ENCODE peak calls at places on chromosomes 12 and 14, in nine cellular contexts. U is GM12878, X is spleen, W is HCT116, H is A549, T is uterus, N is Peyer's patch, Y is tibial nerve, F is IMR-90. I is an unnamed sample. For H3K4me1, the result is how much of the 10 kb centered on the place peaks cover.

GRCh38 chr12:81596558-81596957 is 162.6 kb downstream of the PPFIA2 start:
- DNase-seq in X (no peak), Y (no peak), N (no peak), U (no peak), T (no peak), W (no peak), F (no peak), H (no peak), I (no peak)

GRCh38 chr12:120534703-120535655 is 823 bp downstream of the RNF10 start:
- DNase-seq in X (peak), Y (no peak), F (peak), T (peak), U (no peak), W (no peak), H (peak), N (peak), I (peak)

GRCh38 chr12:76685246-76685678 is 78.7 kb upstream of the ZDHHC17 start:
- DNase-seq in X (no peak), U (no peak), Y (no peak), T (peak), H (no peak), W (no peak), F (peak), N (no peak), I (no peak)

GRCh38 chr14:59354666-59355065 is 110.5 kb downstream of the GPR135 start:
- DNase-seq in N (no peak), T (no peak), X (no peak), F (peak), W (no peak), U (no peak), Y (no peak), H (no peak), I (no peak)

GRCh38 chr12:129871991-129872969 is 31.5 kb downstream of the TMEM132D start:
- DNase-seq in H (no peak), X (no peak), U (no peak), W (no peak), F (no peak), N (no peak), Y (no peak), T (no peak), I (no peak)

GRCh38 chr12:121467638-121468403 is 67.9 kb downstream of the RNF34 start:
- DNase-seq in Y (no peak), H (peak), T (peak), X (no peak), U (no peak), F (no peak), W (no peak), N (no peak), I (peak)

GRCh38 chr12:49014547-49014946 is 4.0 kb downstream of the PRKAG1 start:
- DNase-seq in T (no peak), U (no peak), H (no peak), N (no peak), Y (no peak), X (no peak), W (no peak), F (peak), I (no peak)

GRCh38 chr12:82414926-82415325 is 56.6 kb downstream of the METTL25 start:
- DNase-seq in Y (no peak), F (no peak), T (no peak), U (no peak), X (no peak), W (no peak), N (no peak), H (no peak), I (no peak)

GRCh38 chr12:6205144-6205539 is 4.9 kb downstream of the CD9 start:
- DNase-seq in U (no peak), N (no peak), H (no peak), W (no peak), T (peak), Y (no peak), F (no peak), X (no peak), I (peak)

GRCh38 chr14:57749267-57749666 is 116.6 kb downstream of the SLC35F4 start:
- DNase-seq in H (no peak), N (no peak), U (no peak), F (no peak), Y (no peak), X (no peak), W (no peak), T (no peak), I (no peak)

GRCh38 chr14:23113346-23114119 is 5.5 kb downstream of the CEBPE start:
- DNase-seq in W (no peak), X (peak), H (no peak), N (no peak), T (no peak), F (peak), U (no peak), Y (no peak), I (no peak)

GRCh38 chr14:86015916-86016315 is 486.0 kb downstream of the FLRT2 start:
- DNase-seq in X (no peak), N (no peak), T (no peak), F (peak), U (no peak), Y (no peak), W (no peak), H (no peak), I (no peak)

GRCh38 chr12:26936559-26937442 is 980 bp downstream of the INTS13 start:
- DNase-seq in U (no peak), Y (no peak), W (no peak), T (no peak), H (no peak), N (no peak), F (no peak), X (no peak), I (no peak)

GRCh38 chr14:35068238-35069012 is 22.4 kb downstream of the FAM177A1 start:
- DNase-seq in W (no peak), U (no peak), N (no peak), T (no peak), Y (no peak), H (no peak), F (peak), X (no peak), I (no peak)

GRCh38 chr12:124352839-124353238 is 57.9 kb downstream of the RFLNA start:
- DNase-seq in U (no peak), F (no peak), T (peak), H (no peak), N (peak), W (no peak), Y (peak), X (no peak), I (peak)

GRCh38 chr14:92470215-92470614 is 43.4 kb upstream of the RIN3 start:
- DNase-seq in X (no peak), F (peak), N (no peak), W (no peak), U (no peak), T (no peak), H (no peak), Y (no peak), I (no peak)

GRCh38 chr12:116562090-116562489 is 2.9 kb downstream of the MAP1LC3B2 start:
- DNase-seq in N (no peak), W (no peak), F (no peak), Y (no peak), T (no peak), H (no peak), U (no peak), X (no peak), I (no peak)

GRCh38 chr14:52949711-52950409 is 990 bp downstream of the FERMT2 start:
- DNase-seq in W (no peak), F (peak), U (no peak), H (peak), T (peak), X (no peak), Y (peak), N (no peak), I (no peak)

GRCh38 chr14:53355581-53356112 is 202.5 kb upstream of the DDHD1 start:
- DNase-seq in H (peak), T (peak), N (no peak), F (peak), U (no peak), Y (no peak), W (peak), X (no peak), I (no peak)

GRCh38 chr14:104158827-104159798 is 20.7 kb downstream of the KIF26A start:
- DNase-seq in F (no peak), Y (no peak), W (no peak), T (no peak), N (no peak), X (no peak), H (no peak), U (no peak), I (peak)

GRCh38 chr12:102425109-102426009 is 55.0 kb downstream of the IGF1 start:
- DNase-seq in H (no peak), T (peak), F (no peak), U (no peak), N (no peak), Y (no peak), X (no peak), W (no peak), I (no peak)

GRCh38 chr14:78902010-78902623 is 731.9 kb downstream of the NRXN3 start:
- DNase-seq in T (no peak), X (no peak), Y (no peak), H (no peak), F (peak), W (no peak), N (no peak), U (no peak), I (no peak)

GRCh38 chr12:10097521-10097920 is 1.3 kb downstream of the CLEC1A start:
- DNase-seq in N (no peak), T (no peak), Y (no peak), F (no peak), X (no peak), U (no peak), H (no peak), W (no peak), I (no peak)

GRCh38 chr12:85424581-85425348 is 144.7 kb downstream of the ALX1 start:
- DNase-seq in Y (peak), H (no peak), W (peak), U (peak), T (no peak), X (no peak), N (no peak), F (peak), I (no peak)

GRCh38 chr12:118714051-118714460 is 267.3 kb upstream of the SRRM4 start:
- DNase-seq in H (peak), Y (no peak), W (peak), F (no peak), T (no peak), N (no peak), X (no peak), U (peak), I (no peak)

GRCh38 chr14:74459289-74459946 is 33.4 kb upstream of the SYNDIG1L start:
- DNase-seq in T (no peak), F (peak), X (no peak), U (no peak), H (peak), Y (peak), N (no peak), W (no peak), I (no peak)

DNA sequence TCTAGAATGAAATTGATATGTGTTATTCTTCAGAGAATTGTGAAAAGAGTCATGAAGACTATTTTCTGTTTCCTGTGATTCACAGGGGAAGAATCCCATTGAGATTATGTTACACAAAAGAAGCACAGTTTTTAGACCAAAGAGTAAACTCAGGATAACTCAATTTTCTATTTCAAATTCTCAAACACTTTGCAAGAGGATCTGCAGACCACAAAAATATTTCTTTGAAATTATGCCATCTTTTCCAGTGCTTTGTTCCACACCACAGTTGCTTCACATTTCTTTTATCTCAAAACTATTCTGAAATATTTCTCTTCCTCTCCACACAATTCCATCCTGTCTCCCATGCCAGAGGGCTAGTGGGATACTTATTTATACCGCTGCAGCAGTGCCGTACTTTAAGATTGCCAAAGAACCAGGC is 188.9 kb upstream of the FOXG1 start:
- DNase-seq in X (no peak), T (no peak), H (no peak), Y (no peak), F (no peak), U (no peak), N (no peak), W (no peak), I (no peak)
- TF ChIP-seq POLR2A in X (no peak), T (no peak), H (no peak), Y (no peak), F (no peak), U (no peak), N (no peak), W (no peak), I (no peak)

GRCh38 chr12:32505546-32505945 is 106.2 kb downstream of the FGD4 start:
- DNase-seq in X (no peak), U (no peak), N (no peak), H (no peak), T (no peak), W (no peak), F (no peak), Y (no peak), I (no peak)

GRCh38 chr12:32505067-32505466 is 105.7 kb downstream of the FGD4 start:
- DNase-seq in T (no peak), U (no peak), F (peak), N (no peak), H (no peak), X (no peak), W (no peak), Y (no peak), I (no peak)

GRCh38 chr12:32501835-32502333 is 102.5 kb downstream of the FGD4 start:
- DNase-seq in N (no peak), T (peak), X (no peak), W (no peak), Y (peak), F (peak), U (no peak), H (no peak), I (no peak)

GRCh38 chr12:32504626-32505025 is 105.3 kb downstream of the FGD4 start:
- DNase-seq in X (no peak), Y (no peak), H (no peak), W (no peak), F (peak), N (no peak), U (no peak), T (no peak), I (no peak)

DNA sequence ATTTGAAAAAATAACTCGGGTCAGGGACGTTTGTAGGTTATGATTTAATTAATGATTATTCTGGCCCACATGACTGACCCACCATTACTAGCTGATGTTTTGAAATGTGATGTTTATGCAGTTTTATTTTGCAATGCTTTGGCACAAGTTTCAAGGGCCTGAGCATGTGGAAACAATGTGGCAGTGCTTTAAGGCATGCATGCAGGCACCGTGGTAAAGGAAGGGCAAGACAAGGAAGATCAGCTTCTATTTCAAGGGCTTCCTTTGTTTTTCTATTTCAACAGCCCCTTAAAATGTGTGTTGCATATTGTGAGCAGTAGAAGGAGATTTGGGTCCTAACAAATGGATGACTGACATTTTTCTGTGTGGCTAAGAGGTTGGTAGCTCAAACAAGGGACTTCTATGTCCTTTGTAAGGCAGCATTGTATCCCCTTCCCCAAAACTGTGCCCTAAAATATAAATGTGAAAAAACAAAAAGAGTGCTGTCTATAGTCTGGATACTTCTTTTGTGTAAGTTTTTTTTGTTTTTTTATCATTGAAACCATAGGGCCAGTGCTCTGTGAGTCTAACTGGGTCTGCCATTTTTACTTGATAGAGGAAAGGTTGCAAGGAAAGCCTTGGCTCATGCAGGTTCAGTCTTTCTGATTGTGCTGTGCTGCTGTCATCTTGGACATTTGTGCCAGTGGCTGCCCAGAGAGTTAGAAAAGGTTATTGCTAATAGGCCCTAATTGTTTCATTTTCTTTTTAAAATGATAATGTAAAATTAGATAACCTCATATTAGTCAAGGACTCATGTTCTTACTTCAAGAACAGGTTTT is 103.5 kb downstream of the FGD4 start:
- DNase-seq in N (no peak), F (peak), H (no peak), T (peak), W (no peak), U (no peak), X (no peak), Y (peak), I (no peak)
- H3K4me1 ChIP-seq in N (under half), F (under half), H (under half), T (under half), W (under half), U (under half), X (under half), Y (under half), I (under half)

GRCh38 chr12:109477185-109477962 is at the start of the genes KCTD10 and UBE3B:
- DNase-seq in F (peak), W (peak), X (peak), N (peak), H (peak), Y (peak), U (peak), T (peak), I (peak)
- TF ChIP-seq POLR2A in F (peak), W (peak), X (no peak), N (peak), H (peak), Y (peak), U (peak), T (peak), I (peak)

DNA sequence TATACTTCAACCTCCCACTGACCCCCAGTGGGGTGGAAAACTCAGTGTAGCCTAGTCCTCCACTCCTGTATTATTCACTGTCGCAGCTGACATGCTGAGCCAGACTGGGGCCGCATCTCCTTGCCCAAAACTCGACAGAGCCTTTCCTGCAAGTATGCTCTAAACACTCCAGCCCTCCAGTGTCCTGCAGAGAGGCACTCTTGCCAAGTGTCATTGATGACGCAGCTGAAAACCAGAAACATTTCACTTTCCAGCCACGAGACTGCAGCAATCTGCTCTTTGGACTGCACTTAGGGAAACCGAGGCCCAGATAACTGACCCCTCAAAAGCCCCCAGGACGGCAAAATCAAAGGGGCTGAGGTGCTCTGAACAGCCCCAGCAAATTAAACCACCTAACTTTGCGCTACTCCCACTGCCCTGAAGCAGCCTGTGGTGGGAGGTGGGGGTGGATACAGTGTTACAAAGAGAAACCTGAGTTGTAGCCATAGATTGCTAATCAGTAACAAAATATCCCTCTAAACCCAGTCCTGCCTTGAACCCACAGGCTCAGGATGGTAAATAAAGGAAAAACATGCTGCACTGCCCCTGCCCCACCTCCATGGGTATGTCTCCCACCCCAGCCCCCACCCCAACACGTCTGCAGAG is 2.6 kb downstream of the CCDC85C start:
- DNase-seq in W (no peak), Y (no peak), U (no peak), F (peak), N (no peak), T (no peak), X (no peak), H (no peak), I (no peak)
- H3K4me1 ChIP-seq in W (under half), Y (under half), U (under half), F (under half), N (under half), T (under half), X (half or more), H (half or more), I (under half)

GRCh38 chr12:47758834-47759690 is at the start of gene RAPGEF3:
- DNase-seq in W (no peak), H (peak), F (peak), Y (peak), N (peak), X (peak), T (peak), U (no peak), I (peak)
- TF ChIP-seq POLR2A in W (no peak), H (peak), F (peak), Y (peak), N (no peak), X (no peak), T (no peak), U (peak), I (peak)

GRCh38 chr12:122501489-122501989 is 807 bp upstream of the ZCCHC8 start:
- DNase-seq in X (no peak), T (no peak), F (no peak), W (no peak), N (no peak), H (no peak), U (no peak), Y (no peak), I (no peak)
- H3K4me1 ChIP-seq in X (half or more), T (under half), F (under half), W (under half), N (under half), H (under half), U (under half), Y (under half), I (under half)

GRCh38 chr12:21940972-21941521 is at the start of gene ABCC9:
- DNase-seq in F (peak), N (no peak), H (no peak), U (no peak), W (no peak), X (peak), Y (peak), T (peak), I (peak)
- TF ChIP-seq POLR2A in F (no peak), N (no peak), H (no peak), U (no peak), W (no peak), X (no peak), Y (no peak), T (no peak), I (peak)

I was measured in ovary.